ENCODE peak calls at places on chromosomes 7 and 10, in eight cellular contexts. One of them, this sample, is unnamed.

GRCh38 chr7:149322737-149323136 is 60.7 kb downstream of the ZNF783 start:
- DNase-seq in RWPE1: no peak
- DNase-seq in cardiac fibroblast: no peak
- DNase-seq in CD8-positive, alpha-beta T cell: no peak
- DNase-seq in A549: no peak
- DNase-seq in cardiac muscle cell: no peak
- DNase-seq in ovary: no peak
- DNase-seq in HCT116: no peak
- DNase-seq in this sample: no peak

GRCh38 chr7:30989824-30990140 is 26.0 kb downstream of the GHRHR start:
- DNase-seq in CD8-positive, alpha-beta T cell: no peak
- DNase-seq in HCT116: no peak
- DNase-seq in cardiac muscle cell: no peak
- DNase-seq in cardiac fibroblast: no peak
- DNase-seq in ovary: no peak
- DNase-seq in RWPE1: no peak
- DNase-seq in A549: no peak
- DNase-seq in this sample: no peak

GRCh38 chr7:620052-620451 is 100.4 kb upstream of the PDGFA start:
- DNase-seq in HCT116: no peak
- DNase-seq in A549: no peak
- DNase-seq in ovary: no peak
- DNase-seq in cardiac fibroblast: peak
- DNase-seq in cardiac muscle cell: no peak
- DNase-seq in RWPE1: peak
- DNase-seq in CD8-positive, alpha-beta T cell: no peak
- DNase-seq in this sample: no peak

GRCh38 chr7:13988765-13989137 is 715 bp downstream of the ETV1 start:
- DNase-seq in ovary: no peak
- DNase-seq in A549: no peak
- DNase-seq in cardiac fibroblast: peak
- DNase-seq in CD8-positive, alpha-beta T cell: no peak
- DNase-seq in cardiac muscle cell: peak
- DNase-seq in RWPE1: no peak
- DNase-seq in HCT116: no peak
- DNase-seq in this sample: no peak

GRCh38 chr7:5296627-5297226 is 14.0 kb downstream of the SLC29A4 start:
- DNase-seq in RWPE1: peak
- DNase-seq in cardiac muscle cell: peak
- DNase-seq in CD8-positive, alpha-beta T cell: peak
- DNase-seq in cardiac fibroblast: no peak
- DNase-seq in A549: no peak
- DNase-seq in ovary: no peak
- DNase-seq in HCT116: no peak
- DNase-seq in this sample: peak

GRCh38 chr10:130470973-130471372 is 334.8 kb downstream of the GLRX3 start:
- DNase-seq in cardiac muscle cell: no peak
- DNase-seq in RWPE1: no peak
- DNase-seq in A549: no peak
- DNase-seq in ovary: no peak
- DNase-seq in cardiac fibroblast: no peak
- DNase-seq in HCT116: no peak
- DNase-seq in CD8-positive, alpha-beta T cell: no peak
- DNase-seq in this sample: no peak

GRCh38 chr7:91168766-91169518 is 95.3 kb upstream of the FZD1 start:
- DNase-seq in A549: no peak
- DNase-seq in RWPE1: no peak
- DNase-seq in ovary: no peak
- DNase-seq in cardiac muscle cell: peak
- DNase-seq in HCT116: no peak
- DNase-seq in cardiac fibroblast: no peak
- DNase-seq in CD8-positive, alpha-beta T cell: no peak
- DNase-seq in this sample: no peak

GRCh38 chr7:72435913-72436480 is 23.9 kb upstream of the CALN1 start:
- DNase-seq in A549: no peak
- DNase-seq in CD8-positive, alpha-beta T cell: no peak
- DNase-seq in RWPE1: no peak
- DNase-seq in HCT116: no peak
- DNase-seq in ovary: no peak
- DNase-seq in cardiac fibroblast: no peak
- DNase-seq in cardiac muscle cell: no peak
- DNase-seq in this sample: no peak

GRCh38 chr7:92489634-92490033 is 11.9 kb upstream of the ERVW-1 start:
- DNase-seq in cardiac fibroblast: peak
- DNase-seq in ovary: no peak
- DNase-seq in cardiac muscle cell: no peak
- DNase-seq in CD8-positive, alpha-beta T cell: no peak
- DNase-seq in HCT116: no peak
- DNase-seq in RWPE1: no peak
- DNase-seq in A549: no peak
- DNase-seq in this sample: no peak

GRCh38 chr7:99024066-99024465 is 119.8 kb downstream of the SMURF1 start:
- DNase-seq in ovary: no peak
- DNase-seq in HCT116: no peak
- DNase-seq in RWPE1: no peak
- DNase-seq in A549: no peak
- DNase-seq in CD8-positive, alpha-beta T cell: no peak
- DNase-seq in cardiac muscle cell: no peak
- DNase-seq in cardiac fibroblast: no peak
- DNase-seq in this sample: no peak

GRCh38 chr7:102429141-102429904 is 4.1 kb upstream of the ORAI2 start:
- DNase-seq in cardiac fibroblast: no peak
- DNase-seq in ovary: no peak
- DNase-seq in cardiac muscle cell: no peak
- DNase-seq in A549: no peak
- DNase-seq in RWPE1: no peak
- DNase-seq in CD8-positive, alpha-beta T cell: no peak
- DNase-seq in HCT116: no peak
- DNase-seq in this sample: no peak

GRCh38 chr7:5417106-5418071 is 6.2 kb downstream of the TNRC18 start:
- DNase-seq in RWPE1: no peak
- DNase-seq in cardiac muscle cell: peak
- DNase-seq in cardiac fibroblast: peak
- DNase-seq in CD8-positive, alpha-beta T cell: no peak
- DNase-seq in HCT116: no peak
- DNase-seq in A549: peak
- DNase-seq in ovary: no peak
- DNase-seq in this sample: no peak

GRCh38 chr10:48610585-48611093 is 5.8 kb upstream of the ARHGAP22 start:
- DNase-seq in cardiac fibroblast: no peak
- DNase-seq in CD8-positive, alpha-beta T cell: no peak
- DNase-seq in HCT116: no peak
- DNase-seq in A549: no peak
- DNase-seq in cardiac muscle cell: no peak
- DNase-seq in RWPE1: no peak
- DNase-seq in ovary: no peak
- DNase-seq in this sample: no peak

GRCh38 chr10:51843966-51844365 is 144.6 kb upstream of the CSTF2T start:
- DNase-seq in cardiac fibroblast: no peak
- DNase-seq in cardiac muscle cell: no peak
- DNase-seq in ovary: no peak
- DNase-seq in RWPE1: no peak
- DNase-seq in HCT116: no peak
- DNase-seq in CD8-positive, alpha-beta T cell: no peak
- DNase-seq in A549: no peak
- DNase-seq in this sample: no peak

GRCh38 chr7:69992938-69993337 is 394.7 kb downstream of the AUTS2 start:
- DNase-seq in cardiac muscle cell: no peak
- DNase-seq in cardiac fibroblast: no peak
- DNase-seq in HCT116: no peak
- DNase-seq in A549: no peak
- DNase-seq in ovary: no peak
- DNase-seq in RWPE1: no peak
- DNase-seq in CD8-positive, alpha-beta T cell: no peak
- DNase-seq in this sample: no peak

GRCh38 chr7:39644170-39644569 is 20.8 kb downstream of the RALA start:
- DNase-seq in cardiac fibroblast: peak
- DNase-seq in RWPE1: peak
- DNase-seq in HCT116: no peak
- DNase-seq in A549: no peak
- DNase-seq in cardiac muscle cell: no peak
- DNase-seq in ovary: no peak
- DNase-seq in CD8-positive, alpha-beta T cell: no peak
- DNase-seq in this sample: no peak

GRCh38 chr10:101011517-101012423 is 12.2 kb downstream of the LZTS2 start:
- DNase-seq in A549: peak
- DNase-seq in HCT116: no peak
- DNase-seq in CD8-positive, alpha-beta T cell: no peak
- DNase-seq in cardiac muscle cell: peak
- DNase-seq in ovary: no peak
- DNase-seq in RWPE1: no peak
- DNase-seq in cardiac fibroblast: peak
- DNase-seq in this sample: no peak

GRCh38 chr10:97708976-97709745 is 4.4 kb upstream of the MARVELD1 start:
- DNase-seq in ovary: peak
- DNase-seq in HCT116: no peak
- DNase-seq in cardiac fibroblast: peak
- DNase-seq in cardiac muscle cell: peak
- DNase-seq in CD8-positive, alpha-beta T cell: peak
- DNase-seq in A549: peak
- DNase-seq in RWPE1: no peak
- DNase-seq in this sample: peak

GRCh38 chr10:97707134-97707861 is 6.2 kb upstream of the MARVELD1 start:
- DNase-seq in A549: no peak
- DNase-seq in cardiac fibroblast: no peak
- DNase-seq in HCT116: no peak
- DNase-seq in CD8-positive, alpha-beta T cell: no peak
- DNase-seq in RWPE1: no peak
- DNase-seq in ovary: no peak
- DNase-seq in cardiac muscle cell: no peak
- DNase-seq in this sample: no peak

GRCh38 chr10:97711640-97712267 is 1.8 kb upstream of the MARVELD1 start:
- DNase-seq in HCT116: no peak
- DNase-seq in CD8-positive, alpha-beta T cell: no peak
- DNase-seq in cardiac muscle cell: no peak
- DNase-seq in RWPE1: no peak
- DNase-seq in ovary: no peak
- DNase-seq in cardiac fibroblast: no peak
- DNase-seq in A549: no peak
- DNase-seq in this sample: no peak

GRCh38 chr10:97708167-97708566 is 5.4 kb upstream of the MARVELD1 start:
- DNase-seq in ovary: no peak
- DNase-seq in CD8-positive, alpha-beta T cell: no peak
- DNase-seq in A549: no peak
- DNase-seq in HCT116: no peak
- DNase-seq in cardiac muscle cell: no peak
- DNase-seq in cardiac fibroblast: no peak
- DNase-seq in RWPE1: no peak
- DNase-seq in this sample: no peak

GRCh38 chr10:97709746-97710078 is 3.8 kb upstream of the MARVELD1 start:
- DNase-seq in HCT116: no peak
- DNase-seq in ovary: no peak
- DNase-seq in cardiac muscle cell: no peak
- DNase-seq in A549: no peak
- DNase-seq in CD8-positive, alpha-beta T cell: no peak
- DNase-seq in RWPE1: no peak
- DNase-seq in cardiac fibroblast: no peak
- DNase-seq in this sample: no peak
- TF ChIP-seq CTCF in HCT116: no peak
- TF ChIP-seq CTCF in ovary: no peak
- TF ChIP-seq CTCF in cardiac muscle cell: no peak
- TF ChIP-seq CTCF in A549: no peak
- TF ChIP-seq CTCF in CD8-positive, alpha-beta T cell: no peak
- TF ChIP-seq CTCF in RWPE1: peak
- TF ChIP-seq CTCF in cardiac fibroblast: no peak
- TF ChIP-seq CTCF in this sample: no peak

GRCh38 chr10:124138883-124139348 is 45.5 kb upstream of the CHST15 start:
- DNase-seq in CD8-positive, alpha-beta T cell: no peak
- DNase-seq in cardiac fibroblast: no peak
- DNase-seq in ovary: no peak
- DNase-seq in A549: no peak
- DNase-seq in RWPE1: no peak
- DNase-seq in HCT116: no peak
- DNase-seq in cardiac muscle cell: no peak
- DNase-seq in this sample: no peak
- TF ChIP-seq CTCF in CD8-positive, alpha-beta T cell: no peak
- TF ChIP-seq CTCF in cardiac fibroblast: no peak
- TF ChIP-seq CTCF in ovary: no peak
- TF ChIP-seq CTCF in A549: no peak
- TF ChIP-seq CTCF in RWPE1: no peak
- TF ChIP-seq CTCF in HCT116: no peak
- TF ChIP-seq CTCF in cardiac muscle cell: no peak
- TF ChIP-seq CTCF in this sample: no peak

DNA sequence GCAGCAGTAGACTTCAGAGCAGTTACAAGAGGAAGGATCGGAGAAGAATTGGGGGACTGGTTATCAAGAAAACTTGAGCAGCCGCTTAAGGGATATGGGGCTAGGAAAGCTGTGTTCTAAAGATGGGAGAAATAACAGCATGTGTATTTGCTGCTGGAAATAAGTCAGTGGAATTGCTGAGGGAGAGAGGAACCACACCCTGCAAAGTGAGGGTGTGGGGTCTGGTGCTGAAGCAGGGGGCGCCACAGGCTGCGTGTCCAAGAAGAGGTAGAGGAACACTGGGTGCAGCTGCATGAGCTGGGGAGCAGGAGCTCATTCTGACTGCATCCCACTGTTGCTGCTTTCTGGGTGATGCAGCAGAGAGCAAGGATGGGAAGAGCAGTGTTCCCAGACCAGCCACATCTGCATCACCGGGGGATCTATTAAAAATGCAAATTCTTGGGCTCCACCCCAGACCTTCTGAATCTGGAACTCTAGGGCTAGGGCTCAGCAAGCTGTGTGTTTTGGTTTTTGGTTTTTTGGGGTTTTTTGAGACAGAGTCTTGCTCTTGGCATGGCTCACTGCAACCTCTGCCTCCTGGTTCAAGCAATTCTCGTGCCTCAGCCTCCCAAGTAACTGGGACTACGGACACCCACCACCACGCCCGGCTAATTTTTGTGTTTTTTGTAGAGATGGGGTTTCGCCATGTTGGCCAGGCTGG is 97.1 kb upstream of the DNAJB6 start:
- DNase-seq in cardiac fibroblast: no peak
- DNase-seq in HCT116: no peak
- DNase-seq in RWPE1: no peak
- DNase-seq in ovary: no peak
- DNase-seq in A549: no peak
- DNase-seq in cardiac muscle cell: no peak
- DNase-seq in CD8-positive, alpha-beta T cell: no peak
- DNase-seq in this sample: no peak
- TF ChIP-seq CTCF in cardiac fibroblast: no peak
- TF ChIP-seq CTCF in HCT116: no peak
- TF ChIP-seq CTCF in RWPE1: no peak
- TF ChIP-seq CTCF in ovary: no peak
- TF ChIP-seq CTCF in A549: no peak
- TF ChIP-seq CTCF in cardiac muscle cell: no peak
- TF ChIP-seq CTCF in CD8-positive, alpha-beta T cell: no peak
- TF ChIP-seq CTCF in this sample: no peak

DNA sequence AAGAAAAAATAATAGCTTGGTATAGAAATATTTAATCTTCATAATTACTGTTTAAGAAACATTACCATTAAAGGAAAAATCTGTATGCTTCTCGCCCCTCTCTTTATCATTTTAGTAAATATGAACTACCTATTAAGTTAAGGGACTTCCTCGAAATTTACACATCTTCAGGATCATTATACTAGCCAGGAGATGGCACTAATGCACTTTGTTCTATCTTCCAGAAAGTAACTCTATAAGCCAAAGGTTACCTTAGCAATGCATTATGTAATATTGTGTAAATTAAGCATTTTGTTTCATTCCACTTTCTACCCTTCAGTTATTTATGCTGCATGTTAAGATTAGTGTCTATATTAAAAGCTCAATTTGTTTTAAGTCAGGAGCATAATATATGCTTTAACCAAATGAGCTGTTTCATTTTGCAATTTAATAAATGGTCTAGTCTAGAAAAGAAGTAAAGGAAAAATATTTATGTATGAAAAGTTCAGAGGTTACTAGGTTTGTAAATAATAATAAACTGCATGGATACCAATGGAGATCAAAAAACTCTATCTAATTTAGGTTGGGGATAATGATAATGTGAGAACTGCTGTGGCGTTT is 128.4 kb downstream of the ANKRD7 start:
- DNase-seq in RWPE1: no peak
- DNase-seq in cardiac muscle cell: peak
- DNase-seq in A549: peak
- DNase-seq in HCT116: peak
- DNase-seq in cardiac fibroblast: peak
- DNase-seq in CD8-positive, alpha-beta T cell: no peak
- DNase-seq in ovary: no peak
- DNase-seq in this sample: no peak
- TF ChIP-seq CTCF in RWPE1: peak
- TF ChIP-seq CTCF in cardiac muscle cell: no peak
- TF ChIP-seq CTCF in A549: peak
- TF ChIP-seq CTCF in HCT116: peak
- TF ChIP-seq CTCF in cardiac fibroblast: no peak
- TF ChIP-seq CTCF in CD8-positive, alpha-beta T cell: no peak
- TF ChIP-seq CTCF in ovary: no peak
- TF ChIP-seq CTCF in this sample: no peak